ENCODE peak calls at places on chromosomes 13 and 19, in five cellular contexts. Q, L, D, G and E are unnamed samples.

GRCh38 chr19:43464089-43464775 is 1.2 kb downstream of the LYPD3 start:
- DNase-seq in Q (no peak), L (no peak), D (peak), G (peak), E (peak)

GRCh38 chr13:32007494-32007893 is 24.1 kb upstream of the FRY start:
- DNase-seq in Q (no peak), L (no peak), D (no peak), G (no peak), E (no peak)

GRCh38 chr19:42422576-42423461 is 4.4 kb downstream of the LIPE start:
- DNase-seq in Q (no peak), L (no peak), D (no peak), G (peak), E (no peak)

GRCh38 chr13:71621152-71622124 is 245.6 kb downstream of the DACH1 start:
- DNase-seq in Q (no peak), L (no peak), D (no peak), G (no peak), E (no peak)

GRCh38 chr13:71209217-71209616 is 657.8 kb downstream of the DACH1 start:
- DNase-seq in Q (no peak), L (no peak), D (no peak), G (no peak), E (no peak)

GRCh38 chr19:9729162-9729561 is 39.4 kb downstream of the ZNF846 start:
- DNase-seq in Q (no peak), L (no peak), D (no peak), G (no peak), E (no peak)

GRCh38 chr19:6253886-6254285 is 25.9 kb downstream of the MLLT1 start:
- DNase-seq in Q (no peak), L (no peak), D (no peak), G (no peak), E (no peak)

GRCh38 chr19:2055871-2056809 is 5.1 kb upstream of the MKNK2 start:
- DNase-seq in Q (no peak), L (no peak), D (no peak), G (no peak), E (no peak)

GRCh38 chr13:26716984-26717383 is 43.6 kb downstream of the GPR12 start:
- DNase-seq in Q (no peak), L (no peak), D (no peak), G (no peak), E (no peak)

GRCh38 chr13:23715762-23716235 is 145.6 kb downstream of the TNFRSF19 start:
- DNase-seq in Q (no peak), L (no peak), D (no peak), G (peak), E (no peak)

GRCh38 chr19:46659151-46660007 is 1.6 kb downstream of the DACT3 start:
- DNase-seq in Q (no peak), L (no peak), D (no peak), G (peak), E (peak)

GRCh38 chr13:38321654-38322053 is 28.0 kb upstream of the UFM1 start:
- DNase-seq in Q (no peak), L (no peak), D (no peak), G (no peak), E (no peak)

GRCh38 chr13:27919934-27920676 is at the start of gene PDX1:
- DNase-seq in Q (no peak), L (no peak), D (no peak), G (peak), E (peak)

GRCh38 chr13:31361673-31362072 is 161.9 kb downstream of the B3GLCT start:
- DNase-seq in Q (no peak), L (no peak), D (no peak), G (no peak), E (no peak)

GRCh38 chr19:14149509-14149994 is 13.2 kb upstream of the ASF1B start:
- DNase-seq in Q (no peak), L (no peak), D (peak), G (peak), E (no peak)

GRCh38 chr13:48493076-48493765 is 39.7 kb downstream of the RCBTB2 start:
- DNase-seq in Q (no peak), L (no peak), D (no peak), G (no peak), E (no peak)

GRCh38 chr13:69374036-69374435 is 733.6 kb upstream of the ATXN8OS start:
- DNase-seq in Q (no peak), L (no peak), D (no peak), G (no peak), E (no peak)

GRCh38 chr13:112752711-112753541 is 63.1 kb downstream of the ATP11A start:
- DNase-seq in Q (no peak), L (no peak), D (no peak), G (no peak), E (no peak)

GRCh38 chr13:32889986-32890565 is 126.1 kb upstream of the KL start:
- DNase-seq in Q (no peak), L (no peak), D (no peak), G (no peak), E (no peak)

GRCh38 chr19:13260883-13261653 is 110.9 kb downstream of the IER2 start:
- DNase-seq in Q (no peak), L (no peak), D (no peak), G (peak), E (no peak)

GRCh38 chr19:46015080-46015960 is 7.5 kb downstream of the PGLYRP1 start:
- DNase-seq in Q (peak), L (peak), D (peak), G (peak), E (no peak)

GRCh38 chr13:95643009-95643408 is 1.5 kb downstream of the DZIP1 start:
- DNase-seq in Q (no peak), L (no peak), D (no peak), G (no peak), E (no peak)

GRCh38 chr19:28980236-28980868 is 232.6 kb downstream of the UQCRFS1 start:
- DNase-seq in Q (no peak), L (no peak), D (no peak), G (no peak), E (no peak)

GRCh38 chr19:38506723-38507550 is 73.4 kb downstream of the RYR1 start:
- DNase-seq in Q (peak), L (peak), D (no peak), G (peak), E (no peak)

GRCh38 chr19:11410682-11411081 is 8.4 kb downstream of the RGL3 start:
- DNase-seq in Q (no peak), L (no peak), D (no peak), G (no peak), E (no peak)

GRCh38 chr13:111668451-111668850 is 348.0 kb downstream of the TEX29 start:
- DNase-seq in Q (peak), L (no peak), D (no peak), G (no peak), E (no peak)

GRCh38 chr13:24693862-24694471 is 13.8 kb downstream of the ATP12A start:
- DNase-seq in Q (no peak), L (no peak), D (no peak), G (peak), E (no peak)

GRCh38 chr19:46470376-46470775 is 987 bp downstream of the PNMA8A start:
- DNase-seq in Q (no peak), L (no peak), D (no peak), G (no peak), E (no peak)

GRCh38 chr13:24443366-24443765 is 69.2 kb downstream of the PARP4 start:
- DNase-seq in Q (no peak), L (no peak), D (no peak), G (no peak), E (no peak)

GRCh38 chr13:43132911-43133310 is 109.5 kb downstream of the DNAJC15 start:
- DNase-seq in Q (no peak), L (no peak), D (no peak), G (no peak), E (no peak)

GRCh38 chr19:37513397-37513796 is 6.7 kb downstream of the ZNF793 start:
- DNase-seq in Q (no peak), L (no peak), D (no peak), G (no peak), E (no peak)

GRCh38 chr13:44768233-44768632 is 192.1 kb upstream of the TSC22D1 start:
- DNase-seq in Q (no peak), L (no peak), D (no peak), G (peak), E (no peak)

GRCh38 chr13:73195091-73195490 is 136.3 kb downstream of the KLF5 start:
- DNase-seq in Q (no peak), L (no peak), D (no peak), G (no peak), E (no peak)

GRCh38 chr13:73189766-73190165 is 131.0 kb downstream of the KLF5 start:
- DNase-seq in Q (no peak), L (no peak), D (no peak), G (no peak), E (no peak)

GRCh38 chr13:73190477-73190876 is 131.7 kb downstream of the KLF5 start:
- DNase-seq in Q (no peak), L (no peak), D (no peak), G (no peak), E (no peak)

GRCh38 chr13:73193541-73193940 is 134.7 kb downstream of the KLF5 start:
- DNase-seq in Q (no peak), L (no peak), D (no peak), G (no peak), E (no peak)

DNA sequence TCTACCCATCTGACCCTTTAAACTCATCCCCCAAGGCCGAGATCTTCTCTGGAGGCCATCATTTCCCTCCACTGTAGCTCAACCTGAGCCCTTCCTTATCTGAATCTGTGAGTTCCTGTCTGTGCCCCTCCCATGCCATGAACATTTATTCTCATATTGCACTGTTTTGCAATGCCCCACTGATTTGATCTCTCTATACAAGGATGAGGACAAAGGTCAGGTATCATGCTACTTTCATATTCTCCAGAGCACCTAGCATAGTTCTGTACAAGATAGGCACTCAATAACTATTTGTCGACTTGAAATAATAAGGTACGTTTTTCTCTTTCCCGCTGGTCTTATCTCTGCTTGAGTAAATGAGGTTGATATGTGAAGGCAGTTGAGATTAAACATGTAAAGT is 135.5 kb downstream of the KLF5 start:
- DNase-seq in Q (no peak), L (no peak), D (no peak), G (no peak), E (no peak)
- TF ChIP-seq CTCF in Q (no peak), L (no peak), D (no peak), G (no peak), E (no peak)

GRCh38 chr19:57613941-57614743 is at the start of gene ZNF134:
- DNase-seq in Q (peak), L (peak), D (peak), G (peak), E (peak)
- TF ChIP-seq CTCF in Q (no peak), L (no peak), D (no peak), G (no peak), E (no peak)

GRCh38 chr13:98397221-98397620 is 179.7 kb downstream of the STK24 start:
- DNase-seq in Q (no peak), L (no peak), D (no peak), G (no peak), E (no peak)
- TF ChIP-seq CTCF in Q (peak), L (no peak), D (no peak), G (no peak), E (no peak)

GRCh38 chr19:3464797-3465235 is 15.5 kb downstream of the SMIM24 start:
- DNase-seq in Q (no peak), L (no peak), D (no peak), G (no peak), E (no peak)

GRCh38 chr19:3466630-3467029 is 13.7 kb downstream of the SMIM24 start:
- DNase-seq in Q (no peak), L (no peak), D (no peak), G (no peak), E (no peak)

GRCh38 chr19:3467437-3468198 is 12.7 kb downstream of the SMIM24 start:
- DNase-seq in Q (no peak), L (no peak), D (no peak), G (no peak), E (no peak)

GRCh38 chr19:3463959-3464796 is 16.1 kb downstream of the SMIM24 start:
- DNase-seq in Q (no peak), L (no peak), D (no peak), G (no peak), E (no peak)

GRCh38 chr19:3465552-3465951 is 14.8 kb downstream of the SMIM24 start:
- DNase-seq in Q (no peak), L (no peak), D (no peak), G (no peak), E (no peak)
- TF ChIP-seq CTCF in Q (no peak), L (no peak), D (no peak), G (no peak), E (no peak)

GRCh38 chr19:47749326-47749725 is 4.0 kb downstream of the NOP53 start:
- DNase-seq in Q (no peak), L (no peak), D (no peak), G (peak), E (no peak)

GRCh38 chr19:47740866-47741519 is 4.4 kb upstream of the NOP53 start:
- DNase-seq in Q (no peak), L (no peak), D (no peak), G (no peak), E (no peak)

GRCh38 chr19:47742636-47743035 is 2.7 kb upstream of the NOP53 start:
- DNase-seq in Q (no peak), L (no peak), D (no peak), G (no peak), E (no peak)

GRCh38 chr19:47741544-47742125 is 3.7 kb upstream of the NOP53 start:
- DNase-seq in Q (no peak), L (no peak), D (no peak), G (no peak), E (no peak)

DNA sequence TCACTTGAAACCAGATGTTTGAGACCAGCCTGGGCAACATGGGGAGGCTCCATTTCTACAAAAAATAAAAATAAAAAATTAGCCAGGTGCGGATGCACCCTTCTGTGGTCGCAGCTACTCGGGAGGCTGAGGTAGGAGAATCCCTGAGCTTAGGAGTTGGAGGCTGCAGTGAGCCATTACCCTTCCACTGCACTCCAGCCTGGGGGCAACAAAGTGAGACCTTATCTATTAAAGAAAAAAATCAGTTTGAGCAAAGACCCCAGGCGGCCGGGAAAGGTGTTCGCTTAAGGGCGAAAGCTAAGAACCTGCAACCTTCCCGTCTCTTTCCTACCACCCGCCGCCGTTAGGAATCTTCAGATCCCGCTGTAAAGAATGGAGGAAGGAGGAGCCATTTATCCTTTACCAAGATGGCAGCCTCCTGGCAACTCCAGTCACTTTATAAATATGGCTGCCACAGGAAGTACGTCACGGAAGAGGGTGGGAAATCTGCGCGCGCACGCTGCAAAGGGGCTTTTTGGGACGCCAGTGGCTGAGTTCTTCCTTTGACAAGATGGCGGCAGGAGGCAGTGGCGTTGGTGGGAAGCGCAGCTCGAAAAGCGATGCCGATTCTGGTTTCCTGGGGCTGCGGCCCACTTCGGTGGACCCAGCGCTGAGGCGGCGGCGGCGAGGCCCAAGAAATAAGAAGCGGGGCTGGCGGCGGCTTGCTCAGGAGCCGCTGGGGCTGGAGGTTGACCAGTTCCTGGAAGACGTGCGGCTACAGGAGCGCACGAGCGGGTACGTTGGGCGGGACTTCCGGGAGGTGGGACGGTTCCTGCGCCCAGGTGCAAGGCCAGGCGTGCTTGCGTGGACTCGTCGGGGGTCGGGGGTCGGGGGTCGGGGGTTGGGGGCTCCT is at the start of gene NOP53:
- DNase-seq in Q (peak), L (peak), D (peak), G (peak), E (peak)
- TF ChIP-seq CTCF in Q (no peak), L (no peak), D (peak), G (no peak), E (no peak)

DNA sequence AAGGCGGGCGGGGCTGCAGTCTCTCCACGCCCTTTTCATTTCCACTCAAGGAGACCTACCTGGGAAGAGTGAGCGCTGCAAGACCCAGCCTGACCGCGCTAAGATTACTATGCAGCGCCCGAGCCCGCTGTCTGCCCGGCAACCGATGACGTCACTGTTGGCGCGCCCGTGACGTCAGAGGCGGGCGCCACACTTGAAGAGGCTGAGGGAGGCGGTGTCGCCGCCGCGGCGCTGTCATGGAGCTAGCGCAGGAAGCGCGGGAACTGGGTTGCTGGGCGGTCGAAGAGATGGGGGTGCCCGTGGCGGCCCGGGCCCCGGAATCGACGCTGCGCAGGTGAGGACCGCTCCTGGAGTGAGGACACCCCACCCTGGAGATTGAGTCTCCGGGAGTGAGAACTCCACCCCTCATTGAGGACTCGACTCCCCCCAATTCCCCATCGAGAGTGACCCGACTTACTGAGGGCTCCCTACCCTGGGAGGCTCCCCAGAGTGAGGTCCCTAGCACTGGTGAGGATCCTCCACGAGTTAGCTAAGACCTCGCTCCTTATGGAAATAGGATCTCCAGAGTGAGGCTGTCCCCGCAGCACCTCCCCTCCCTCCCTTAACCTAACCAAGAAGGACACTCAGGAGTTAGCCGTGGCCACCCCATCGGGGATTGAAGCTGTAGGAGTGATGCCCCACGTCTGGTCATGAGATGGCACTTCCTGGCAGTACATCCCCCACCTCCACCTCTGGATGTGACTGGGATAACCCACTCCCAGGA is at the start of gene HAUS5:
- DNase-seq in Q (peak), L (peak), D (peak), G (peak), E (peak)
- TF ChIP-seq CTCF in Q (no peak), L (no peak), D (no peak), G (no peak), E (no peak)

GRCh38 chr19:19022380-19022961 is 10.8 kb downstream of the SUGP2 start:
- DNase-seq in Q (no peak), L (no peak), D (no peak), G (no peak), E (no peak)

GRCh38 chr19:19021115-19021514 is 12.2 kb downstream of the SUGP2 start:
- DNase-seq in Q (no peak), L (no peak), D (no peak), G (no peak), E (no peak)

GRCh38 chr19:19027228-19027627 is 6.1 kb downstream of the SUGP2 start:
- DNase-seq in Q (no peak), L (no peak), D (no peak), G (no peak), E (no peak)

GRCh38 chr19:19028526-19028925 is 4.8 kb downstream of the SUGP2 start:
- DNase-seq in Q (no peak), L (no peak), D (no peak), G (no peak), E (no peak)

GRCh38 chr19:19026299-19026971 is 6.9 kb downstream of the SUGP2 start:
- DNase-seq in Q (no peak), L (no peak), D (no peak), G (no peak), E (no peak)
- TF ChIP-seq CTCF in Q (peak), L (peak), D (peak), G (peak), E (no peak)

GRCh38 chr13:40665061-40665753 is 1.2 kb downstream of the FOXO1 start:
- DNase-seq in Q (no peak), L (no peak), D (no peak), G (peak), E (no peak)
- TF ChIP-seq CTCF in Q (peak), L (no peak), D (no peak), G (peak), E (no peak)

GRCh38 chr19:3881272-3882040 is 971 bp downstream of the ATCAY start:
- DNase-seq in Q (no peak), L (no peak), D (no peak), G (no peak), E (no peak)
- TF ChIP-seq CTCF in Q (no peak), L (no peak), D (no peak), G (no peak), E (no peak)

GRCh38 chr19:15378529-15379082 is 981 bp downstream of the AKAP8 start:
- DNase-seq in Q (no peak), L (no peak), D (no peak), G (peak), E (peak)

GRCh38 chr19:15379083-15379995 is at the start of gene AKAP8:
- DNase-seq in Q (peak), L (peak), D (peak), G (peak), E (peak)

GRCh38 chr19:15381429-15381828 is 1.8 kb upstream of the AKAP8 start:
- DNase-seq in Q (no peak), L (no peak), D (no peak), G (no peak), E (no peak)

GRCh38 chr19:15381864-15382263 is 2.3 kb upstream of the AKAP8 start:
- DNase-seq in Q (no peak), L (no peak), D (no peak), G (no peak), E (no peak)

GRCh38 chr19:15379996-15380647 is 535 bp upstream of the AKAP8 start:
- DNase-seq in Q (no peak), L (peak), D (peak), G (peak), E (no peak)
- TF ChIP-seq CTCF in Q (no peak), L (no peak), D (no peak), G (no peak), E (no peak)